ENCODE peak calls at places on chromosomes 3 and 15, in six cellular contexts. K is activated T-cell treated with anti-CD3 and anti-CD28 coated beads, Interleukin-2, amount 50 U/mL, for 1 hour; X is sigmoid colon; F is dorsolateral prefrontal cortex; E is foreskin melanocyte; P is heart left ventricle. O is an unnamed sample.

GRCh38 chr3:129741794-129742193 is 135.3 kb upstream of the PLXND1 start:
- DNase-seq in K (no peak), P (no peak), X (no peak), E (no peak), F (no peak), O (no peak)

GRCh38 chr15:57356178-57356577 is 20.1 kb upstream of the CGNL1 start:
- DNase-seq in E (no peak), P (no peak), K (no peak), X (no peak), F (no peak), O (no peak)

GRCh38 chr3:126465928-126466564 is 9.6 kb downstream of the ZXDC start:
- DNase-seq in E (no peak), X (peak; percentile 66), F (no peak), P (no peak), K (peak; percentile 14), O (peak; percentile 20)

GRCh38 chr3:85838921-85839320 is 880.1 kb downstream of the CADM2 start:
- DNase-seq in F (no peak), X (no peak), E (no peak), K (no peak), P (no peak), O (peak; percentile 3)

GRCh38 chr3:103513003-103513402 is 1078.2 kb downstream of the ZPLD1 start:
- DNase-seq in X (no peak), E (no peak), K (no peak), F (no peak), P (no peak), O (no peak)

GRCh38 chr3:126746395-126747177 is 42.5 kb downstream of the CHCHD6 start:
- DNase-seq in F (no peak), K (no peak), P (peak; percentile 72), E (peak; percentile 34), X (no peak), O (no peak)

GRCh38 chr3:144332866-144333265 is 361.2 kb downstream of the DIPK2A start:
- DNase-seq in K (no peak), F (no peak), E (no peak), P (no peak), X (no peak), O (no peak)

GRCh38 chr3:189953551-189953950 is 167.1 kb downstream of the P3H2 start:
- DNase-seq in E (no peak), X (no peak), P (no peak), F (no peak), K (no peak), O (no peak)

GRCh38 chr3:119808244-119808643 is 26.3 kb downstream of the NR1I2 start:
- DNase-seq in P (no peak), X (no peak), K (no peak), F (no peak), E (no peak), O (no peak)

GRCh38 chr3:177694316-177694715 is 497.0 kb upstream of the TBL1XR1 start:
- DNase-seq in F (no peak), X (no peak), E (peak; percentile 44), P (no peak), K (no peak), O (no peak)

GRCh38 chr3:119296723-119297122 is 2.5 kb downstream of the ARHGAP31 start:
- DNase-seq in E (no peak), P (no peak), X (no peak), F (no peak), K (no peak), O (no peak)

GRCh38 chr15:66721501-66721937 is 19.5 kb downstream of the SMAD6 start:
- DNase-seq in E (no peak), P (no peak), F (no peak), X (no peak), K (no peak), O (no peak)

GRCh38 chr3:192409203-192409837 is 318.0 kb downstream of the FGF12 start:
- DNase-seq in E (no peak), P (peak; percentile 64), K (no peak), X (peak; percentile 64), F (peak; percentile 56), O (peak; percentile 73)

GRCh38 chr3:146020969-146021368 is 140.0 kb downstream of the PLOD2 start:
- DNase-seq in F (no peak), P (no peak), K (no peak), E (no peak), X (no peak), O (no peak)

GRCh38 chr3:4261411-4261810 is 41.8 kb upstream of the SETMAR start:
- DNase-seq in F (no peak), P (no peak), K (no peak), E (no peak), X (no peak), O (no peak)

GRCh38 chr3:158539414-158540014 is 31.5 kb upstream of the MLF1 start:
- DNase-seq in F (no peak), E (peak; percentile 37), P (peak; percentile 7), K (peak; percentile 23), X (no peak), O (peak; percentile 76)

GRCh38 chr3:88188436-88188835 is 38.7 kb downstream of the C3orf38 start:
- DNase-seq in E (peak; percentile 46), F (peak; percentile 66), P (peak; percentile 10), X (no peak), K (no peak), O (no peak)

GRCh38 chr15:20659265-20659664 is 117.7 kb upstream of the GOLGA6L6 start:
- DNase-seq in E (no peak), K (no peak), F (no peak), X (no peak), P (no peak), O (no peak)

GRCh38 chr15:39474657-39475056 is 106.2 kb upstream of the THBS1 start:
- DNase-seq in X (no peak), P (no peak), F (no peak), E (no peak), K (no peak), O (no peak)

GRCh38 chr15:90173372-90173771 is 27.8 kb upstream of the SEMA4B start:
- DNase-seq in F (no peak), P (no peak), E (no peak), X (no peak), K (no peak), O (no peak)

GRCh38 chr3:47791193-47791855 is 9.6 kb upstream of the SMARCC1 start:
- DNase-seq in E (peak; percentile 74), X (no peak), K (no peak), F (no peak), P (no peak), O (no peak)

GRCh38 chr3:80771085-80771484 is 990.4 kb downstream of the GBE1 start:
- DNase-seq in K (no peak), F (no peak), P (no peak), X (no peak), E (no peak), O (no peak)

GRCh38 chr3:31858439-31858838 is 122.6 kb downstream of the OSBPL10 start:
- DNase-seq in K (no peak), F (no peak), P (no peak), E (no peak), X (no peak), O (no peak)

GRCh38 chr3:18580268-18580667 is 155.1 kb upstream of the SATB1 start:
- DNase-seq in K (no peak), X (no peak), P (no peak), E (no peak), F (no peak), O (peak; percentile 55)

GRCh38 chr15:79602731-79603130 is 170.6 kb downstream of the MINAR1 start:
- DNase-seq in X (no peak), K (no peak), F (no peak), P (no peak), E (peak; percentile 6), O (no peak)